ENCODE peak calls at places on chromosome 1, in eight cellular contexts. I is T47D; O is A172; D is activated CD4-positive, alpha-beta memory T cell treated with anti-CD3 and anti-CD28 coated beads for 36 hours; T is stimulated activated CD8-positive, alpha-beta memory T cell treated with anti-CD3 and anti-CD28 coated beads, Interleukin-4, amount 100 ng/mL, for 1 hour; P is cardiac septum; Q is CD4-positive, alpha-beta T cell; K is GM12891. F is an unnamed sample.

GRCh38 chr1:2592672-2593071 is 6.1 kb downstream of the PRXL2B start:
- DNase-seq in I (peak), O (no peak), D (no peak), T (no peak), P (no peak), Q (no peak), K (no peak), F (peak)

GRCh38 chr1:177302365-177303044 is 131.7 kb downstream of the BRINP2 start:
- DNase-seq in I (no peak), O (no peak), D (no peak), T (no peak), P (no peak), Q (no peak), K (no peak), F (no peak)

GRCh38 chr1:7375781-7376660 is 395.1 kb upstream of the VAMP3 start:
- DNase-seq in I (no peak), O (no peak), D (no peak), T (no peak), P (no peak), Q (no peak), K (no peak), F (no peak)

GRCh38 chr1:70503358-70503757 is 92.3 kb downstream of the CTH start:
- DNase-seq in I (no peak), O (no peak), D (no peak), T (no peak), P (no peak), Q (no peak), K (no peak), F (no peak)

GRCh38 chr1:11729498-11730428 is 6.2 kb upstream of the AGTRAP start:
- DNase-seq in I (no peak), O (no peak), D (no peak), T (no peak), P (no peak), Q (no peak), K (no peak), F (no peak)

GRCh38 chr1:81126989-81127571 is 673.7 kb upstream of the ADGRL2 start:
- DNase-seq in I (no peak), O (no peak), D (no peak), T (no peak), P (no peak), Q (no peak), K (no peak), F (no peak)

GRCh38 chr1:119587328-119587727 is 60.7 kb downstream of the ZNF697 start:
- DNase-seq in I (no peak), O (peak), D (no peak), T (no peak), P (no peak), Q (no peak), K (no peak), F (no peak)

GRCh38 chr1:248404024-248404423 is 1.2 kb downstream of the OR2T1 start:
- DNase-seq in I (no peak), O (no peak), D (no peak), T (no peak), P (no peak), Q (no peak), K (no peak), F (no peak)

GRCh38 chr1:202067188-202067977 is 55.3 kb upstream of the GPR37L1 start:
- DNase-seq in I (no peak), O (no peak), D (no peak), T (no peak), P (no peak), Q (no peak), K (no peak), F (no peak)

GRCh38 chr1:198167436-198167934 is 10.7 kb downstream of the NEK7 start:
- DNase-seq in I (no peak), O (peak), D (peak), T (no peak), P (no peak), Q (no peak), K (no peak), F (peak)

GRCh38 chr1:194014004-194014403 is 827.6 kb upstream of the B3GALT2 start:
- DNase-seq in I (no peak), O (peak), D (no peak), T (no peak), P (no peak), Q (no peak), K (no peak), F (no peak)

GRCh38 chr1:27862671-27863551 is 9.4 kb upstream of the THEMIS2 start:
- DNase-seq in I (no peak), O (peak), D (peak), T (no peak), P (peak), Q (no peak), K (no peak), F (no peak)

F was measured in activated CD8-positive, alpha-beta T cell treated with anti-CD3 and anti-CD28 coated beads for 36 hours.